ENCODE peak calls at places on chromosome 5, in seven cellular contexts. F is HCT116, C is HepG2, N is H1, L is K562, Z is SK-N-SH, H is GM12878. T is an unnamed sample.

GRCh38 chr5:9148242-9148641 is 397.6 kb downstream of the SEMA5A start:
- DNase-seq in Z (no peak), L (no peak), H (no peak), N (no peak), F (no peak), C (no peak), T (no peak)

GRCh38 chr5:180287404-180287803 is 4.5 kb downstream of the MAPK9 start:
- DNase-seq in L (no peak), N (no peak), H (no peak), C (no peak), F (no peak), Z (no peak), T (no peak)

GRCh38 chr5:59569608-59570334 is 323.8 kb downstream of the PDE4D start:
- DNase-seq in L (no peak), F (no peak), Z (no peak), C (no peak), H (no peak), N (no peak), T (no peak)

GRCh38 chr5:43161244-43161643 is 30.8 kb upstream of the NIM1K start:
- DNase-seq in H (no peak), L (no peak), N (no peak), C (no peak), F (no peak), Z (no peak), T (no peak)

GRCh38 chr5:159206368-159206767 is 3.0 kb downstream of the RNF145 start:
- DNase-seq in F (no peak), H (no peak), Z (no peak), N (no peak), C (no peak), L (no peak), T (no peak)

GRCh38 chr5:3845249-3845648 is 249.6 kb downstream of the IRX1 start:
- DNase-seq in F (no peak), L (no peak), Z (no peak), C (peak; percentile 7), N (no peak), H (no peak), T (no peak)

GRCh38 chr5:135650081-135650480 is 71.3 kb upstream of the CXCL14 start:
- DNase-seq in N (no peak), L (no peak), H (no peak), C (no peak), F (no peak), Z (no peak), T (no peak)

GRCh38 chr5:132449060-132449459 is 41.5 kb downstream of the IRF1 start:
- DNase-seq in C (no peak), N (no peak), H (no peak), Z (no peak), F (no peak), L (no peak), T (no peak)

GRCh38 chr5:172163346-172163745 is 24.7 kb downstream of the STK10 start:
- DNase-seq in N (no peak), C (no peak), H (no peak), F (no peak), Z (no peak), L (no peak), T (no peak)

GRCh38 chr5:54889826-54890225 is 95.6 kb downstream of the ESM1 start:
- DNase-seq in L (no peak), N (no peak), Z (no peak), F (no peak), C (no peak), H (no peak), T (peak; percentile 79)

GRCh38 chr5:33494476-33494875 is 53.7 kb downstream of the TARS1 start:
- DNase-seq in N (no peak), L (no peak), F (no peak), H (no peak), Z (no peak), C (no peak), T (no peak)

GRCh38 chr5:548256-548655 is 24.0 kb upstream of the SLC9A3 start:
- DNase-seq in H (no peak), C (no peak), F (no peak), N (no peak), L (no peak), Z (no peak), T (no peak)

GRCh38 chr5:81242906-81243436 is 9.8 kb downstream of the CKMT2 start:
- DNase-seq in N (no peak), H (no peak), C (no peak), Z (no peak), F (no peak), L (no peak), T (no peak)

GRCh38 chr5:36632363-36632664 is 25.9 kb downstream of the SLC1A3 start:
- DNase-seq in H (no peak), F (no peak), N (no peak), C (no peak), L (no peak), Z (no peak), T (no peak)

GRCh38 chr5:102229685-102230084 is 66.4 kb downstream of the SLCO4C1 start:
- DNase-seq in C (no peak), L (no peak), F (no peak), N (no peak), H (no peak), Z (no peak), T (no peak)

GRCh38 chr5:142819816-142820215 is 49.6 kb downstream of the ARHGAP26 start:
- DNase-seq in N (no peak), C (no peak), L (no peak), Z (no peak), H (no peak), F (no peak), T (no peak)

GRCh38 chr5:65588694-65589093 is 25.6 kb downstream of the PPWD1 start:
- DNase-seq in F (no peak), L (no peak), H (no peak), Z (no peak), N (no peak), C (no peak), T (no peak)

GRCh38 chr5:169914766-169915165 is 65.5 kb downstream of the INSYN2B start:
- DNase-seq in L (no peak), N (no peak), Z (no peak), H (no peak), F (no peak), C (no peak), T (no peak)

GRCh38 chr5:135214897-135215616 is 181.0 kb upstream of the PITX1 start:
- DNase-seq in Z (peak; percentile 3), N (peak; percentile 13), F (no peak), C (no peak), H (no peak), L (no peak), T (no peak)

GRCh38 chr5:170179626-170180025 is 53.2 kb upstream of the C5orf58 start:
- DNase-seq in C (no peak), N (no peak), H (no peak), Z (no peak), L (no peak), F (no peak), T (no peak)

GRCh38 chr5:76325326-76325725 is 77.8 kb upstream of the IQGAP2 start:
- DNase-seq in F (no peak), L (no peak), N (no peak), H (no peak), Z (no peak), C (no peak), T (no peak)

DNA sequence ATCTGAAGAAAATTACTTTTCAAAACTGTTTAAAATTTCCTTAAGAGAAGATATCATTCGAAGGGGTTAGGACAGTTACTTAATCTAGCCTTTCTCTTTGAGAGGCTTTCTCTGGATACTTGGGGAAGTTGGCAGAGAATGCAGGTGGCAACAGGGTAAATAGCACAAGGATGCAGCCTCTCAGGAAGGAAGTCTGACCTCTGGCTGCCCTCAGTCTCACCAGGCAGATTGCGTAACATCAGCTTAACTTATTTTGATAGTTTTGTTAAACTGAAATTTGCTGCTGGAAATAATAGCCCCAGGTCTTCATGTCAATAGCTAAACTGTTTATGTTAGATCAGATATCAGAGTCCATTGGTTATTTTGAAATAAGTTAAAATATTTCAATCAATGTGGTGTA is 20.4 kb downstream of the CCDC192 start:
- DNase-seq in C (no peak), L (no peak), Z (no peak), N (no peak), H (no peak), F (no peak), T (peak; percentile 49)
- TF ChIP-seq JUND in C (no peak), L (no peak), Z (no peak), N (no peak), H (no peak), F (no peak), T (no peak)

DNA sequence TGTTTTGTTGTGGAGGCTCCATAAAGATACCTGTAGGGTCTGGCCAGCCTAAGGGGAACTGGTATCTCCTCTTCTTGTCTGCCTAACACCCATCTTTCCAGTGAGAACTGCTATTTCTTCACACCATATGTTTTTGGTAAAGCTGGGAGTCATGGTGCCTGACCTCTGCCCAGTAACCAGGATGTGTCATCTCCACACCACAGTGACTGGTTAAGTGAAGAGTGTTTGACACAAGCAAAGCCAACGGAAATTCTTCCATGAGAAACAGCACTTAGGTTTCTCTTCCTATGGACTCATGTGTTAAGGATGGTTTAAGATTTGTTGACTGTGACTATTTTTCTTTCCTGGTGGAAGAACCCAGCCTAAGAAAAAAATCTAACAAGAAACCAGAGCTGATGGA is 111.5 kb downstream of the HTR4 start:
- DNase-seq in Z (no peak), L (no peak), F (no peak), H (no peak), N (no peak), C (no peak), T (no peak)
- TF ChIP-seq JUND in Z (no peak), L (no peak), F (no peak), H (no peak), N (no peak), C (no peak), T (no peak)

DNA sequence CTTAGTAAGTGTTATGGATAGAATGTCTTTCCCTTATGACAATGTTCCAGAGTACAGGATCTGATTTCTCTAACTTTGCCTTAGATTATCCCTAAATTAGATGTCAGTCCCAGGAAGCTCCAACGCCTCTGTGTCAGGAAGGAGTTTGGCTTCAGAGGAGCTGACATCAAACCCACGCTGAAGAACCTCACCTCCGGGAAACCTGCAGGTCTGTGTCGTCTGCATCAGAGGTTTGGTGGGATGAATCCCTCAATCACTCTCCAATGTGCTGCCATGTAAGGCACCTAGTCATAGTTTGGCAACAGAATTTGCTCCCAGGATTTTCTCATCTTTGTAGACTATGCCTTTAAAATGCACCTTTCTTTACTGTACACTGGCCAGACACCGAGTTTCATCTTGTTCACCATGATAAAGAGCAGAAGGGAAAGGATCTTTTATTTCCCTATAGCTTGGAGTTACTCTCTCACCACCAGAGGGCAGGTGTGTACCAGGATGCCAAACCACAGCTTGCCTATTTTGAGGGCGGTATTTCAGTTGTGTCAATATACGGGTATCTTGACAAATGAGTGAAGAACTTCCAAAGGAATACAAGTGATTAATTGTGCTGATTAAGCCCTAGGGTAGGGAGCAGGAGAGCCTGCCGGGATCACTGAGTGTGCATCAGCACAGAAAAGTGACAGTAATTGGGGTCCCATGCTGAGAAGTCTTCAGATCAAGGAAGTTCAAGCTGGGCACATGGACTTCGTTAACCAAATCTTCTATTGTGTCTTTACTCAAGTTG is 23.4 kb downstream of the MINAR2 start:
- DNase-seq in H (peak; percentile 4), C (peak; percentile 59), F (peak; percentile 56), N (peak; percentile 70), Z (peak; percentile 27), L (peak; percentile 27), T (peak; percentile 32)
- TF ChIP-seq JUND in H (no peak), C (no peak), F (no peak), N (no peak), Z (no peak), L (no peak), T (no peak)

DNA sequence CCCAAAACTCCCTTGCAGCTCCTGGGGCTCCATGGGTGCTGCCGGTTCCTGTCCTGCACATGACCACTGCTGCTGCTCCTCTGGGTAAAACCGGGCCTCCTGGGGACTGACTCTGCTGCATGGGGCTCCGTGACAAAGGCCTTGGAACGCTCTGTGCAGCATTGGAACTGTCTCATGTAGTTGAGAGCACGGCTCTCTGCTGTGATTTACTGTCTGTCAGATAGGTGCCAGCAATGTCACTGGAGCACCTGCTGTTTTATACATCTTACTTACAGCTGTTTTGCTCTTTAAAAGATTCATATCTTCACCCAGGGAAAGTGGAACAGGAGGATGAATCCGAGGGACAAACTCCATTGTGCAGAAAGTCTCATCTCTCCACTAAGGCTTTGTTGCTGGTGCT is 138.1 kb downstream of the YIPF5 start:
- DNase-seq in Z (no peak), L (no peak), C (no peak), H (no peak), F (no peak), N (no peak), T (no peak)
- TF ChIP-seq JUND in Z (no peak), L (no peak), C (no peak), H (no peak), F (no peak), N (no peak), T (no peak)

T was measured in T47D.